ENCODE peak calls at places on chromosomes 6 and 20, in five cellular contexts. K is neural progenitor cell; Y is lower leg skin; O is AG04450; R is CD8-positive, alpha-beta T cell. U is an unnamed sample.

GRCh38 chr20:39264506-39265172 is 302.5 kb downstream of the DHX35 start:
- DNase-seq in K (peak; percentile 80), Y (peak; percentile 88), O (peak; percentile 29), R (peak; percentile 5), U (no peak)

GRCh38 chr6:65937982-65938381 is 231.0 kb upstream of the EYS start:
- DNase-seq in K (no peak), Y (peak; percentile 86), O (no peak), R (no peak), U (peak; percentile 24)

GRCh38 chr6:63245908-63246307 is 34.6 kb downstream of the FKBP1C start:
- DNase-seq in K (peak; percentile 10), Y (no peak), O (no peak), R (no peak), U (no peak)

GRCh38 chr6:118660218-118660569 is 8.8 kb upstream of the CEP85L start:
- DNase-seq in K (no peak), Y (no peak), O (no peak), R (peak; percentile 39), U (no peak)

GRCh38 chr6:106569444-106569843 is 59.9 kb downstream of the RTN4IP1 start:
- DNase-seq in K (no peak), Y (no peak), O (no peak), R (no peak), U (no peak)

GRCh38 chr6:89859744-89860143 is 30.1 kb downstream of the CASP8AP2 start:
- DNase-seq in K (no peak), Y (no peak), O (no peak), R (no peak), U (no peak)

GRCh38 chr20:63491635-63492230 is 7.2 kb downstream of the EEF1A2 start:
- DNase-seq in K (no peak), Y (no peak), O (no peak), R (no peak), U (no peak)

GRCh38 chr6:35468980-35469710 is 944 bp downstream of the RPL10A start:
- DNase-seq in K (no peak), Y (no peak), O (no peak), R (no peak), U (no peak)

GRCh38 chr20:25398363-25399037 is 7.9 kb upstream of the ABHD12 start:
- DNase-seq in K (no peak), Y (no peak), O (no peak), R (no peak), U (no peak)

GRCh38 chr6:34065470-34066283 is 80.2 kb downstream of the GRM4 start:
- DNase-seq in K (no peak), Y (no peak), O (no peak), R (no peak), U (no peak)

GRCh38 chr6:11241793-11242201 is 9.3 kb upstream of the NEDD9 start:
- DNase-seq in K (peak; percentile 90), Y (no peak), O (no peak), R (no peak), U (peak; percentile 68)

GRCh38 chr20:13302647-13303425 is 81.8 kb downstream of the ISM1 start:
- DNase-seq in K (peak; percentile 52), Y (no peak), O (no peak), R (peak; percentile 12), U (no peak)

GRCh38 chr6:156348376-156348775 is 428.8 kb upstream of the ARID1B start:
- DNase-seq in K (no peak), Y (no peak), O (no peak), R (no peak), U (peak; percentile 7)

GRCh38 chr20:51517839-51518238 is 24.7 kb downstream of the NFATC2 start:
- DNase-seq in K (no peak), Y (no peak), O (no peak), R (no peak), U (no peak)

GRCh38 chr20:34522969-34523871 is 7.0 kb downstream of the DYNLRB1 start:
- DNase-seq in K (peak; percentile 69), Y (peak; percentile 89), O (peak; percentile 42), R (peak; percentile 32), U (no peak)

GRCh38 chr6:106085687-106085983 is 501 bp upstream of the PRDM1 start:
- DNase-seq in K (no peak), Y (no peak), O (no peak), R (no peak), U (no peak)

GRCh38 chr6:48426636-48427035 is 315.6 kb upstream of the PTCHD4 start:
- DNase-seq in K (no peak), Y (no peak), O (peak; percentile 50), R (no peak), U (no peak)

GRCh38 chr20:63280929-63281545 is 8.4 kb downstream of the ARFGAP1 start:
- DNase-seq in K (peak; percentile 63), Y (no peak), O (no peak), R (no peak), U (no peak)

GRCh38 chr20:62989201-62989601 is 17.6 kb downstream of the BHLHE23 start:
- DNase-seq in K (no peak), Y (no peak), O (no peak), R (no peak), U (no peak)

GRCh38 chr20:24503352-24503931 is 34.0 kb downstream of the SYNDIG1 start:
- DNase-seq in K (no peak), Y (no peak), O (no peak), R (no peak), U (no peak)

GRCh38 chr20:33444797-33445560 is 1.4 kb upstream of the SNTA1 start:
- DNase-seq in K (no peak), Y (no peak), O (no peak), R (no peak), U (no peak)
- TF ChIP-seq CTCF in K (no peak), Y (no peak), O (no peak), R (no peak), U (no peak)

GRCh38 chr20:43925215-43925614 is 10.6 kb downstream of the TOX2 start:
- DNase-seq in K (no peak), Y (no peak), O (no peak), R (no peak), U (no peak)

GRCh38 chr20:43926691-43927090 is 12.0 kb downstream of the TOX2 start:
- DNase-seq in K (no peak), Y (no peak), O (no peak), R (no peak), U (no peak)

GRCh38 chr20:43926287-43926686 is 11.6 kb downstream of the TOX2 start:
- DNase-seq in K (no peak), Y (no peak), O (no peak), R (no peak), U (no peak)

GRCh38 chr20:43923917-43924316 is 9.3 kb downstream of the TOX2 start:
- DNase-seq in K (no peak), Y (no peak), O (no peak), R (no peak), U (no peak)

GRCh38 chr20:43925786-43926185 is 11.1 kb downstream of the TOX2 start:
- DNase-seq in K (no peak), Y (no peak), O (no peak), R (no peak), U (no peak)
- TF ChIP-seq CTCF in K (no peak), Y (no peak), O (no peak), R (no peak), U (no peak)

GRCh38 chr6:147283460-147283859 is 79.2 kb downstream of the STXBP5 start:
- DNase-seq in K (no peak), Y (no peak), O (no peak), R (no peak), U (no peak)
- TF ChIP-seq CTCF in K (no peak), Y (no peak), O (no peak), R (no peak), U (no peak)

GRCh38 chr6:169445227-169445626 is 191.6 kb upstream of the THBS2 start:
- DNase-seq in K (no peak), Y (no peak), O (no peak), R (no peak), U (no peak)
- TF ChIP-seq CTCF in K (peak; percentile 34), Y (no peak), O (peak; percentile 16), R (no peak), U (no peak)

DNA sequence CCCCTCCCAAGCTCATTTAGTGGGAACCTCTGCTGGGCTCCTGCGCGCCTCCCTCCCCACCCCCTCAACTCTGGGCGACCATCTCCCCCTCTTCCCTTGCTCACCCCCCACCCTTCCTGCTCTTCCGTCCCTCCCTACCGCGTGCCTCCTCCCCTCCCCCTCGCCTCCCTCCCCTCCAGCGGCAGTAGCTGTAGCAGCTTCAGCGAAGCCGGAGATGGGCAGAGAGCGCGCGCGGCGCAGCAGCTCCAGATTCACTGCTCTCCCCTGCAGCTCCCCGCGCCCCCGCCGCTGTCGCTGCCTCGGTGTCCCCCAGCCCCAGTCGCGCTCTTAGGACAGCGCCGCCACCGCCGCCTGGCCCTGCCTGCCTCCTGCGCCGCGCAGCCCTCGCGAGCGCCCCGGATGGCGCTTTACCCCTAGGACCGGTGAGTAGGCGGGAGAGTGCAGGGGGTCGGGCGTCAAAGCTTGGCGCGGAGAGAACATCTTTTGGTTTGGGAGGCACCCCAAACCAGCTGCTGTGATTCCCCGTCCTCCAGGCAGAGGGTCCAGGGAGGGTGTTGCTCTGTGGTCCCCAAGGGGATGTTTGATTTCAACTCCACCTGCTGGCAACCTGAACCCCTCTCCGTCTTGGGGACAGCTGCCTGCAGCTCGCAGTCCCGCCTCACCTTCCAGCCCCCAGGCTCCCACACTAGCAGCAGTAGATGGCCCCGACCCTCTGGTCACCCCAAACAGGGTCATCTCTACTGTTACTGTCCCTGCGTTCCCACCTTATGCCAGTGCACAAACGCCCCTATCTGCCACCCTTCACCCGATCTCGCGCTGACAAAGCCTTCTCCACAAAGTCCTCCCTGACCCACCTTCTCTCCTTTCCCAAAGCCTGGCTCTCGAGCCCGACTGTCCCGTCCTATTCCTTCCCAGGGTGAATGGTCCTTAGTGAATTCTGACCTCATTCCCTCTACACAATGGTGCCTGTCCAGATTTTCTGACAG is at the start of gene FUT9:
- DNase-seq in K (peak; percentile 94), Y (no peak), O (no peak), R (no peak), U (no peak)
- TF ChIP-seq CTCF in K (peak; percentile 58), Y (no peak), O (no peak), R (no peak), U (no peak)

GRCh38 chr20:1866834-1867233 is 28.4 kb upstream of the SIRPA start:
- DNase-seq in K (no peak), Y (no peak), O (no peak), R (no peak), U (no peak)

GRCh38 chr20:1867495-1868260 is 27.5 kb upstream of the SIRPA start:
- DNase-seq in K (no peak), Y (no peak), O (no peak), R (no peak), U (no peak)

GRCh38 chr20:1870792-1871550 is 24.2 kb upstream of the SIRPA start:
- DNase-seq in K (no peak), Y (no peak), O (no peak), R (no peak), U (no peak)

GRCh38 chr20:1871807-1872455 is 23.3 kb upstream of the SIRPA start:
- DNase-seq in K (no peak), Y (no peak), O (no peak), R (no peak), U (no peak)

DNA sequence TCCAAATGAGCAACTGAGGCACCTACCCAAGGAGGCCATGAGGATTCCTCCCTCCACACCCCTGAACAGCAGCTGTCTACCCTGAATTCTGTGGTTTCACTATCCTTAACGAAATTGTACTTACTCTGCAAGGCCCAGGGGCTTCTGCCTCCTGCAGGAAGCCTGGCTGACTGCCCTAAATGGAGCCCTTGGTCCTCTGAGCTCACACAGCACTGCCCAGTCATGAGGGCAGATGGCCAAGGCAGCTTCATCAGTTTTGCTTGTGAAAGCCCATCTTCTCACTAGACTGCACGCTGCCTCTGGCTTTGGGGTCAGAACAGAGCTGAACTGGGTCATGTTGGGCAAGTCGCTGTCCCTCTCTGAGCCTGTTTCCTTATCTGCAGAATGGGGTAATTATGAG is 26.4 kb upstream of the SIRPA start:
- DNase-seq in K (no peak), Y (no peak), O (no peak), R (no peak), U (no peak)
- TF ChIP-seq CTCF in K (no peak), Y (no peak), O (no peak), R (no peak), U (no peak)